ENCODE peak calls at places on chromosomes 3 and 15, in six cellular contexts. Q, F, R, P, U and N are unnamed samples.

GRCh38 chr3:9932843-9933560 is 632 bp upstream of the CRELD1 start:
- DNase-seq in Q (peak; percentile 54), F (peak; percentile 91), R (peak; percentile 70), P (peak; percentile 92), U (peak; percentile 80), N (peak; percentile 46)

GRCh38 chr3:179148446-179149238 is 485 bp downstream of the PIK3CA start:
- DNase-seq in Q (peak; percentile 19), F (peak; percentile 74), R (peak; percentile 66), P (peak; percentile 81), U (peak; percentile 49), N (peak; percentile 28)

GRCh38 chr15:31317033-31317979 is 9.3 kb upstream of the KLF13 start:
- DNase-seq in Q (no peak), F (no peak), R (no peak), P (no peak), U (no peak), N (no peak)

GRCh38 chr3:71984843-71985594 is 200.1 kb upstream of the PROK2 start:
- DNase-seq in Q (no peak), F (no peak), R (no peak), P (no peak), U (no peak), N (no peak)

GRCh38 chr3:50503504-50503903 is at the start of gene CACNA2D2:
- DNase-seq in Q (no peak), F (peak; percentile 56), R (peak; percentile 9), P (peak; percentile 77), U (peak; percentile 60), N (no peak)

GRCh38 chr3:17782751-17783150 is 40.3 kb upstream of the TBC1D5 start:
- DNase-seq in Q (no peak), F (peak; percentile 46), R (no peak), P (no peak), U (no peak), N (no peak)

GRCh38 chr3:190225186-190225692 is 97.0 kb downstream of the CLDN1 start:
- DNase-seq in Q (peak; percentile 36), F (peak; percentile 28), R (peak; percentile 57), P (no peak), U (no peak), N (peak; percentile 51)

GRCh38 chr3:116433552-116433951 is 11.7 kb downstream of the LSAMP start:
- DNase-seq in Q (no peak), F (no peak), R (no peak), P (no peak), U (no peak), N (no peak)

GRCh38 chr3:98906230-98906629 is 4.7 kb upstream of the DCBLD2 start:
- DNase-seq in Q (no peak), F (no peak), R (peak; percentile 96), P (no peak), U (no peak), N (peak; percentile 91)

GRCh38 chr15:57861039-57861638 is 154.6 kb downstream of the POLR2M start:
- DNase-seq in Q (peak; percentile 48), F (peak; percentile 67), R (peak; percentile 63), P (no peak), U (peak; percentile 38), N (peak; percentile 85)

GRCh38 chr3:106401666-106402319 is 533.0 kb upstream of the CBLB start:
- DNase-seq in Q (peak; percentile 13), F (no peak), R (peak; percentile 49), P (no peak), U (no peak), N (peak; percentile 83)

GRCh38 chr15:63473999-63474809 is 30.2 kb upstream of the USP3 start:
- DNase-seq in Q (peak; percentile 68), F (peak; percentile 59), R (peak; percentile 90), P (peak; percentile 65), U (no peak), N (peak; percentile 72)

GRCh38 chr15:89828324-89829145 is 13.9 kb upstream of the ANPEP start:
- DNase-seq in Q (no peak), F (no peak), R (peak; percentile 91), P (no peak), U (peak; percentile 45), N (peak; percentile 84)

GRCh38 chr15:62834686-62835279 is 207.8 kb upstream of the TPM1 start:
- DNase-seq in Q (no peak), F (no peak), R (no peak), P (no peak), U (no peak), N (no peak)

GRCh38 chr3:196788509-196788908 is 48.9 kb downstream of the PAK2 start:
- DNase-seq in Q (no peak), F (no peak), R (no peak), P (no peak), U (no peak), N (no peak)

GRCh38 chr3:9769426-9770275 is at the start of gene CAMK1:
- DNase-seq in Q (no peak), F (peak; percentile 46), R (peak; percentile 51), P (peak; percentile 41), U (peak; percentile 85), N (peak; percentile 50)

GRCh38 chr3:136749106-136749505 is 3.1 kb downstream of the STAG1 start:
- DNase-seq in Q (no peak), F (no peak), R (no peak), P (no peak), U (no peak), N (no peak)

GRCh38 chr15:25693321-25694237 is 169.5 kb downstream of the ATP10A start:
- DNase-seq in Q (peak; percentile 19), F (peak; percentile 53), R (no peak), P (no peak), U (peak; percentile 31), N (peak; percentile 28)